ENCODE peak calls at places on chromosomes 16 and 17, in nine cellular contexts. N is foreskin keratinocyte, M is transverse colon, Z is A549, L is right atrium auricular region, X is mesenchymal stem cell, Y is lower lobe of right lung, V is IMR-90, J is upper lobe of right lung. P is an unnamed sample.

GRCh38 chr16:24146523-24146922 is 109.6 kb upstream of the CACNG3 start:
- DNase-seq in M (no peak), V (no peak), Y (no peak), N (no peak), Z (no peak), X (peak; percentile 7), L (no peak), J (no peak), P (no peak)

GRCh38 chr17:67474081-67474661 is 97.1 kb downstream of the PITPNC1 start:
- DNase-seq in N (no peak), L (peak; percentile 61), X (no peak), J (no peak), M (no peak), V (peak; percentile 39), Z (no peak), Y (no peak), P (no peak)

GRCh38 chr17:29619251-29619650 is 3.5 kb downstream of the CORO6 start:
- DNase-seq in Z (no peak), M (no peak), V (peak; percentile 36), N (no peak), L (no peak), J (peak; percentile 43), X (peak; percentile 55), Y (no peak), P (no peak)

GRCh38 chr16:84699147-84699711 is 571 bp upstream of the USP10 start:
- DNase-seq in Z (peak; percentile 21), M (peak; percentile 17), J (no peak), X (no peak), L (no peak), V (no peak), N (no peak), Y (no peak), P (no peak)

GRCh38 chr17:6669479-6670212 is 18.1 kb downstream of the C17orf100 start:
- DNase-seq in L (no peak), Y (no peak), X (no peak), Z (no peak), N (peak; percentile 99), J (no peak), M (no peak), V (no peak), P (no peak)

GRCh38 chr17:44005865-44006580 is 1.6 kb downstream of the NAGS start:
- DNase-seq in Z (no peak), M (peak; percentile 72), L (no peak), J (peak; percentile 85), N (no peak), V (no peak), Y (peak; percentile 75), X (peak; percentile 33), P (peak; percentile 88)

GRCh38 chr17:42798383-42799380 is at the start of the genes CNTD1 and COA3:
- DNase-seq in L (peak; percentile 76), X (peak; percentile 86), N (peak; percentile 40), Z (peak; percentile 96), J (peak; percentile 95), Y (peak; percentile 93), V (peak; percentile 80), M (peak; percentile 91), P (peak; percentile 95)

GRCh38 chr16:66170989-66171388 is 195.5 kb upstream of the CDH5 start:
- DNase-seq in V (no peak), M (no peak), N (no peak), Z (no peak), Y (no peak), L (no peak), X (no peak), J (no peak), P (no peak)

GRCh38 chr16:12728471-12728870 is 75.2 kb downstream of the CPPED1 start:
- DNase-seq in Z (no peak), Y (no peak), V (no peak), X (no peak), J (no peak), N (no peak), L (no peak), M (no peak), P (no peak)

GRCh38 chr17:16980813-16981731 is 9.2 kb upstream of the TNFRSF13B start:
- DNase-seq in Z (no peak), X (no peak), N (no peak), V (no peak), J (no peak), M (peak; percentile 71), Y (no peak), L (peak; percentile 44), P (no peak)

GRCh38 chr17:50181601-50182345 is 16.0 kb downstream of the SGCA start:
- DNase-seq in N (no peak), X (peak; percentile 80), L (no peak), M (no peak), Y (no peak), V (peak; percentile 65), Z (no peak), J (no peak), P (peak; percentile 43)

GRCh38 chr17:61714300-61714699 is 123.3 kb upstream of the NACA2 start:
- DNase-seq in X (no peak), Y (no peak), J (no peak), L (no peak), M (no peak), V (no peak), Z (no peak), N (no peak), P (no peak)

GRCh38 chr16:84600343-84601229 is 17.3 kb downstream of the COTL1 start:
- DNase-seq in Z (no peak), V (peak; percentile 43), J (no peak), X (peak; percentile 57), Y (no peak), N (no peak), L (no peak), M (no peak), P (no peak)

GRCh38 chr17:41492351-41492750 is 2.6 kb upstream of the KRT36 start:
- DNase-seq in N (no peak), M (no peak), L (no peak), Z (no peak), V (peak; percentile 33), Y (no peak), J (no peak), X (peak; percentile 77), P (no peak)

GRCh38 chr16:21637032-21637968 is 15.1 kb downstream of the IGSF6 start:
- DNase-seq in Y (no peak), L (no peak), V (no peak), J (no peak), X (no peak), N (no peak), Z (no peak), M (no peak), P (peak; percentile 78)

GRCh38 chr17:47686276-47686635 is 7.7 kb upstream of the TBKBP1 start:
- DNase-seq in L (no peak), J (no peak), N (peak; percentile 29), V (peak; percentile 58), Z (no peak), X (peak; percentile 52), M (no peak), Y (no peak), P (no peak)

GRCh38 chr17:4565209-4566141 is 5.1 kb upstream of the GGT6 start:
- DNase-seq in J (peak; percentile 71), L (peak; percentile 65), V (peak; percentile 75), Z (peak; percentile 92), M (peak; percentile 77), N (no peak), X (peak; percentile 82), Y (peak; percentile 73), P (peak; percentile 73)

GRCh38 chr17:64202683-64203430 is 60.2 kb downstream of the TEX2 start:
- DNase-seq in L (no peak), Z (no peak), N (peak; percentile 59), J (no peak), M (no peak), X (peak; percentile 72), Y (no peak), V (peak; percentile 82), P (no peak)

GRCh38 chr17:57109393-57110151 is 24.5 kb downstream of the AKAP1 start:
- DNase-seq in J (no peak), Z (no peak), Y (no peak), M (peak; percentile 49), X (no peak), V (peak; percentile 5), L (no peak), N (no peak), P (peak; percentile 64)

GRCh38 chr17:185445-186138 is 4.1 kb upstream of the DOC2B start:
- DNase-seq in X (no peak), J (no peak), Z (no peak), M (no peak), L (no peak), N (peak; percentile 38), V (no peak), Y (no peak), P (peak; percentile 16)

DNA sequence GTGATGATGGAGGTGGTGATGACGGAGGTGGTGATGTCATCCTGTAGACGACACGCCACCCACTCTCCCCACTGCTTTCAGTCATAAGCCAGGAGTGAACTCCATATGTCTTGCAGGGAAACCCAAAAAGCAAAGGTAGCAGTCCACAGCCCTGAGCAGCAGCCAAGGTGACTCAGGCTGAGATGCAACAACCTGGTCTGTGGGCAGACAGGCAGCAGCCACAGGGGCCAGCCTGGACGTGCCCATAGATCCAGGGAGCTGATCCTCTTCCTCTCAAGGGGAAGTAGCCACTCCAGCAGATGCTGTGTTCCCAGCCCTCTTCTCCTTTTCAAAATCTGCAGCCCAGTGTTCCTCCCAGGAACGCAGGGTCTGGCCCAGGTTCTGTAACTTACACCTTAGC is 17.4 kb upstream of the CIITA start:
- DNase-seq in J (no peak), L (no peak), Y (no peak), Z (no peak), N (peak; percentile 63), M (no peak), V (no peak), X (no peak), P (no peak)
- H3K27ac ChIP-seq in J (no peak overlapping the region), L (no peak overlapping the region), Y (no peak overlapping the region), Z (no peak overlapping the region), N (no peak overlapping the region), M (no peak overlapping the region), V (no peak overlapping the region), X (no peak overlapping the region), P (no peak overlapping the region)

GRCh38 chr16:88438084-88438870 is 14.8 kb upstream of the ZFPM1 start:
- DNase-seq in Y (no peak), J (no peak), X (no peak), L (no peak), M (no peak), N (no peak), V (no peak), Z (no peak), P (no peak)
- H3K4me1 ChIP-seq in Y (peaks cover 14% of the 10 kb centered on the region), J (no peaks in the 10 kb centered on the region), X (peaks cover 14% of the 10 kb centered on the region), L (no peaks in the 10 kb centered on the region), M (no peaks in the 10 kb centered on the region), N (no peaks in the 10 kb centered on the region), V (peaks cover 6% of the 10 kb centered on the region), Z (peaks cover 11% of the 10 kb centered on the region), P (no peaks in the 10 kb centered on the region)

GRCh38 chr17:21263351-21263750 is 10.1 kb upstream of the NATD1 start:
- DNase-seq in N (peak; percentile 93), L (no peak), Y (no peak), V (peak; percentile 67), X (peak; percentile 54), Z (no peak), M (no peak), J (no peak), P (no peak)
- H3K27ac ChIP-seq in N (no peak overlapping the region), L (no peak overlapping the region), Y (no peak overlapping the region), V (no peak overlapping the region), X (no peak overlapping the region), Z (no peak overlapping the region), M (no peak overlapping the region), J (no peak overlapping the region), P (no peak overlapping the region)

GRCh38 chr17:31494259-31495048 is 103.0 kb downstream of the RAB11FIP4 start:
- DNase-seq in J (no peak), Y (no peak), L (no peak), X (no peak), V (no peak), M (peak; percentile 61), N (peak; percentile 72), Z (no peak), P (peak; percentile 63)
- H3K4me1 ChIP-seq in J (peaks cover 34% of the 10 kb centered on the region), Y (peaks cover 62% of the 10 kb centered on the region), L (no peaks in the 10 kb centered on the region), X (peaks cover 1% of the 10 kb centered on the region), V (no peaks in the 10 kb centered on the region), M (peaks cover 16% of the 10 kb centered on the region), N (peaks cover 16% of the 10 kb centered on the region), Z (no peaks in the 10 kb centered on the region), P (peaks cover 51% of the 10 kb centered on the region)